ENCODE peak calls at places on chromosomes 5 and 9, in nine cellular contexts. P is fibroblast of lung, Q is astrocyte of the spinal cord, D is Calu3, J is cardiac fibroblast, X is endodermal cell, W is Peyer's patch, N is lower leg skin, U is cardiac muscle cell. M is an unnamed sample.

GRCh38 chr5:120405291-120405864 is 58.7 kb upstream of the PRR16 start:
- DNase-seq in P (peak; percentile 94), Q (peak; percentile 87), D (no peak), J (peak; percentile 89), X (no peak), W (no peak), N (no peak), U (no peak), M (peak; percentile 49)

GRCh38 chr9:133943781-133944745 is 48.1 kb downstream of the VAV2 start:
- DNase-seq in P (no peak), Q (peak; percentile 77), D (no peak), J (peak; percentile 52), X (no peak), W (no peak), N (no peak), U (no peak), M (no peak)

GRCh38 chr5:133848306-133848924 is 120.0 kb downstream of the C5orf15 start:
- DNase-seq in P (no peak), Q (peak; percentile 54), D (no peak), J (no peak), X (no peak), W (no peak), N (peak; percentile 38), U (no peak), M (no peak)

GRCh38 chr5:75320341-75320740 is 16.7 kb upstream of the HMGCR start:
- DNase-seq in P (no peak), Q (peak; percentile 14), D (no peak), J (no peak), X (no peak), W (no peak), N (no peak), U (no peak), M (no peak)

GRCh38 chr5:87298687-87299362 is 31.1 kb downstream of the RASA1 start:
- DNase-seq in P (peak; percentile 23), Q (no peak), D (no peak), J (peak; percentile 18), X (no peak), W (no peak), N (no peak), U (no peak), M (no peak)

GRCh38 chr5:84372066-84372700 is 12.5 kb downstream of the EDIL3 start:
- DNase-seq in P (peak; percentile 74), Q (peak; percentile 88), D (no peak), J (peak; percentile 89), X (no peak), W (no peak), N (no peak), U (no peak), M (peak; percentile 6)

GRCh38 chr9:83472221-83472665 is 66.0 kb downstream of the FRMD3 start:
- DNase-seq in P (no peak), Q (peak; percentile 61), D (peak; percentile 14), J (peak; percentile 96), X (no peak), W (peak; percentile 74), N (no peak), U (no peak), M (peak; percentile 4)

GRCh38 chr5:171595801-171596231 is 176.4 kb downstream of the FGF18 start:
- DNase-seq in P (peak; percentile 93), Q (peak; percentile 71), D (no peak), J (peak; percentile 85), X (no peak), W (no peak), N (no peak), U (no peak), M (peak; percentile 5)

GRCh38 chr5:68258531-68258930 is 43.0 kb downstream of the PIK3R1 start:
- DNase-seq in P (no peak), Q (no peak), D (no peak), J (no peak), X (no peak), W (no peak), N (no peak), U (no peak), M (no peak)

GRCh38 chr5:68259696-68260095 is 44.1 kb downstream of the PIK3R1 start:
- DNase-seq in P (no peak), Q (no peak), D (no peak), J (no peak), X (no peak), W (no peak), N (no peak), U (no peak), M (no peak)

GRCh38 chr5:68264024-68264956 is 48.7 kb downstream of the PIK3R1 start:
- DNase-seq in P (peak; percentile 77), Q (peak; percentile 53), D (no peak), J (peak; percentile 75), X (no peak), W (peak; percentile 79), N (no peak), U (peak; percentile 50), M (no peak)

GRCh38 chr5:68260455-68260854 is 44.9 kb downstream of the PIK3R1 start:
- DNase-seq in P (no peak), Q (no peak), D (no peak), J (peak; percentile 29), X (no peak), W (no peak), N (no peak), U (no peak), M (no peak)

DNA sequence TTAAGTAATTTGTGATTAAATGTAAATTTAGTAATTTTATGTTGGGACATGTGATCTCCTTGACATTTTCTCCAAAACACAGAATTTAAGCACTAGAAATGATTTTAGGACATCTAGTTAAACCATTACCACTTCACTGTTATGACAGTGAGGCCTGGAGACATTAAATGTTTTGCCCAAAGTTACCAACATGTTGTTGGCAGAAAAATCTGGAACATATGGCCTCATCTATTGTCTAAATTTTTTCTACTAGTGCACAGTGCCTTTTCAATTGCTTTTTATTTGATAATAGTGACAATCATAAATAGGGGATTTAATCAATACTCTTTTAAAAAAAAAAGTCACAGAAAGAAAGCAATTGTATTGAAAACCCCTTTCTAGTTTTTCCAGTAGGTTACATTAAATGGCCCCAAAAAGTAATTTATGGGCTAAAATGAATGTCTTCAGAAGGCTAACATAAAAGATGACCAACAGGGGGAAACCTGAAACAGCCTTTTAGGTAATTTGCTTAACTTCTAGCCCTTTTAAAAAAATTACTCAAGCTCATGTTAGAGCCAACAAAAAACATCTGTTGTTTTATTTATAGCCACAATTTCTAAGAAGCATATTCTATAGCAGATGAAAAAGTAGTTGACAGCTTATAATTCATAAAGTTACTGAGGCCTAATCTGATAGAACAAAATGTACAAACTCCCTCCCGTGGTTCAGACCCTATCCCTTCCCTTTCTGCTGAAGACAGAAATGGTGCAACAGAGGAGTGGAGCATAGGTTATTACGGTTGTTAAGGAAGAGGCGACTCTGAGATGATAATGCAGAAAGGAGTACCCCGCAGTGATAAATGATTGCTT is 45.8 kb downstream of the PIK3R1 start:
- DNase-seq in P (peak; percentile 94), Q (no peak), D (no peak), J (peak; percentile 66), X (no peak), W (no peak), N (no peak), U (no peak), M (no peak)
- TF ChIP-seq CTCF in P (peak; percentile 42), Q (peak; percentile 27), D (peak; percentile 15), J (peak; percentile 31), X (peak; percentile 50), W (peak; percentile 2), N (no peak), U (peak; percentile 41), M (peak; percentile 48)

GRCh38 chr9:16656432-16657169 is 213.9 kb downstream of the BNC2 start:
- DNase-seq in P (no peak), Q (no peak), D (no peak), J (no peak), X (no peak), W (no peak), N (no peak), U (no peak), M (no peak)

GRCh38 chr9:16651445-16651964 is 219.0 kb downstream of the BNC2 start:
- DNase-seq in P (no peak), Q (no peak), D (no peak), J (no peak), X (no peak), W (no peak), N (no peak), U (no peak), M (no peak)

GRCh38 chr9:16652511-16653101 is 217.9 kb downstream of the BNC2 start:
- DNase-seq in P (peak; percentile 64), Q (no peak), D (no peak), J (peak; percentile 33), X (no peak), W (no peak), N (no peak), U (no peak), M (no peak)

GRCh38 chr9:16654727-16655126 is 215.7 kb downstream of the BNC2 start:
- DNase-seq in P (no peak), Q (no peak), D (no peak), J (no peak), X (no peak), W (no peak), N (no peak), U (no peak), M (no peak)

DNA sequence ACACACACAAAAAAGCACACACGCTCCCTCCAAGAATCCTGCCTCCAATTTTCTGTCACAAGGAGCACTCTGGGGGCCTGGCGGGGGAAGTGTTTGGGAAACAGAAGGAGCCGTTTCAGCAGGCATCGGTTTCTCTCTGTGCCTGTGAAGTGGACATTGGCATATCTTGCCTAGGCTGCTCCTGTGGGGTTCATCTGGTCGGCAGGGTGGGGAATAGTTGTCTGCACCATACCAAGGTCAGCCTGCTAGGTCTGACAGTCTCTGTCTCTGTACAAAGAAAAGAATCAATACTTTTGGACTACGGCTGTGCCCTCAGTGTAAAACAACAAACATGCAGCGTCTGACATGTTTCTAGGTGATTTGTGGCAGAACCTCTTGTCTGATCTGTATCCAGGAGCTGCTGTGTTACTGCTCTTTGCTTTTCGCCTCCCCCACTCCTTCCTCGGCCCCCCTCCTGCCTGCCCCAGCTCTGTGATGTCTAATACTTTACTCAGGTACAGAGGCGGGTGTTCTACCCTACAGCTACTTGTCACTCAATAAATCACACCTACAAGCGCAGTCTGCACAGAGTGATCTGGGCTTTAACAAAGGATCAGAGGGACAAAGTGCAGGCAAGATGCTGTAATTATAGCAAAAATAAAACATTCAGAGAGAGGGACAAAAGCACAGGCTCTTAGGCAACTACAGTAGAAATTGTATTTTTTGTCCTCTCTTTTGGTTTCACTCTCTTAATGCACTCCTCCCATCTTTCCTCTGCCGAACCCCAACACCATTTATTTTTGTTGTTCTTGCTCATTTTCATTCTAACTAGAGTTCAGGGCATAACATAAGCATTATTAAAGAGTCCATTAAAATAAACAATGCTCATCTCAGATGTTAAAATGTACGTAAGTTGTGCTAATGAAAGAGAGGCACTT is 216.7 kb downstream of the BNC2 start:
- DNase-seq in P (peak; percentile 53), Q (no peak), D (peak; percentile 0), J (peak; percentile 35), X (no peak), W (no peak), N (no peak), U (peak; percentile 8), M (no peak)
- TF ChIP-seq CTCF in P (no peak), Q (no peak), D (no peak), J (no peak), X (no peak), W (no peak), N (no peak), U (no peak), M (no peak)

DNA sequence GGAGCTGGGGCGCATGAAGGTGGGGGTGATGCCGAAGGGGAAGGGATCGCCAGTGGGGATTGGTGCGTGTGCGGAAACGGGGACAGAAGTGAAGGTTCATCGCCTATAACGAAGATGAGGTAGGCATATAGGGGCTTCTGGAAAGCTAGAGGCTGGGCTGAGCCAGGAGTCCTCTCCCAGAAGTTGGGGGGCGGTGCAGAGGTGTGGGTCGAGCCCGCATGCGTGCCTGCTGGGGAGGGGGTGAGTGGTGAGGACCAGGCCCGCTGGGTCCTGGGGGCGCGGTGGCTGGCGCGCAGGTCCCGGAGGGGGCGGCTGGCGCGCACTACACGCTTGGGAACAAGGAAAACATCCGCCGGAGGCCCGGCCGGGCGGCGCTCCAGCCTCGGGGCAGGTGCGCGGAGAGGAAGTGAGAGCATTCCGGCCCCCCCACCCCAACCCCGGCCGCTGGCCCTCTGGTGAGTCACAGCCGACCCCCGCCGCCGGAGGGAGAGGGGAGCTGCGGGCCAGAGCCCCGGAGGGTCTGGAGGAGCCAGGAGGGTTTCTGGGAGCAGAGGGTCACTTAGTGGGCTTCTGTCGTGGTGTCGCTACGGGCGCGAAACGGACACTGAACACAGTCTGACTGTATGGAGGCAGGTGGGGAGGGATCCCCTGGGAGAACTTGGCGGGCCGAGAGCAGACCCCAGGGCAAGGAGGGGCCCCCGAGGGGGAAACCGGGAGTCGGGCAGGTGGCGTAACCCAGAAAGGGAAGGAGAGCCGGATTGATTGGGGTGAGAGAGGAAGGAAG is 2.9 kb upstream of the MSMP start:
- DNase-seq in P (no peak), Q (peak; percentile 29), D (peak; percentile 72), J (no peak), X (peak; percentile 88), W (peak; percentile 90), N (no peak), U (peak; percentile 64), M (no peak)
- TF ChIP-seq CTCF in P (no peak), Q (no peak), D (no peak), J (no peak), X (peak; percentile 33), W (no peak), N (no peak), U (no peak), M (no peak)

DNA sequence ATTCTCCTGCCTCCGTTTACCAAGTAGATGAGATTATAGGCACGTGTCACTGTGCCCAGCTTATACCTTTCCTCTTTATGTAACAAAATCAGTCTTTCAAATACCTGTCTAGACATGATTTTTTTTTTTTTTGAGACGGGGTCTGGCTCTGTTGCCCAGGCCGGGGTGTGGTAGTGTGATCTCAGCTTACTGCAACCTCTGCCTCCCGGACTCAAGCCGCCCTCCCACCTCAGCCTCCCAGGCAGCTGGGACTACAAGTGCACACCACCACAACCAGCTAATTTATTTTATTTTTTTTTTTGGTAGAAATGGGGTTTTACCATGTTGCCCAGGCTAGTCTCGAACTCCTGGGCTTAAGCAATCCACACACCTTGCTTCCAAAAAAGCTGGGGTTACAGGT is 13.2 kb downstream of the NADK2 start:
- DNase-seq in P (no peak), Q (no peak), D (no peak), J (no peak), X (no peak), W (no peak), N (no peak), U (no peak), M (no peak)
- TF ChIP-seq CTCF in P (no peak), Q (no peak), D (no peak), J (no peak), X (no peak), W (no peak), N (no peak), U (no peak), M (no peak)

M was measured in BJ.